ENCODE peak calls at places on chromosomes 7 and 10, in four cellular contexts. C is AG04450, I is spleen, Y is neural crest cell. N is an unnamed sample.

GRCh38 chr10:51510231-51510630 is 189.2 kb downstream of the CSTF2T start:
- DNase-seq in C (no peak), I (no peak), Y (no peak), N (no peak)

GRCh38 chr7:99083733-99084132 is 60.2 kb downstream of the SMURF1 start:
- DNase-seq in C (no peak), I (no peak), Y (no peak), N (no peak)

GRCh38 chr10:58064714-58065528 is 202.8 kb downstream of the IPMK start:
- DNase-seq in C (peak; percentile 10), I (no peak), Y (peak; percentile 34), N (no peak)

GRCh38 chr7:159056722-159057121 is 87.9 kb downstream of the VIPR2 start:
- DNase-seq in C (no peak), I (no peak), Y (no peak), N (no peak)

GRCh38 chr7:114921636-114922150 is at the start of gene MDFIC:
- DNase-seq in C (no peak), I (peak; percentile 75), Y (no peak), N (peak; percentile 46)

GRCh38 chr7:33669251-33669670 is 236.1 kb upstream of the BMPER start:
- DNase-seq in C (no peak), I (no peak), Y (no peak), N (no peak)

GRCh38 chr7:156487811-156488523 is 152.6 kb upstream of the RNF32 start:
- DNase-seq in C (no peak), I (no peak), Y (no peak), N (no peak)

GRCh38 chr10:45008524-45009161 is 7.9 kb downstream of the ZNF22 start:
- DNase-seq in C (peak; percentile 61), I (no peak), Y (peak; percentile 22), N (no peak)

GRCh38 chr7:27172823-27173411 is 1.2 kb downstream of the HOXA10 start:
- DNase-seq in C (no peak), I (peak; percentile 76), Y (no peak), N (peak; percentile 17)

GRCh38 chr7:404782-405488 is 114.7 kb downstream of the PDGFA start:
- DNase-seq in C (no peak), I (no peak), Y (no peak), N (peak; percentile 49)

GRCh38 chr7:139914861-139915300 is 85.8 kb downstream of the TBXAS1 start:
- DNase-seq in C (no peak), I (no peak), Y (no peak), N (no peak)

GRCh38 chr7:38318803-38319416 is 45.5 kb upstream of the TARP start:
- DNase-seq in C (peak; percentile 51), I (no peak), Y (no peak), N (no peak)

GRCh38 chr10:79155301-79156081 is 86.7 kb downstream of the ZMIZ1 start:
- DNase-seq in C (no peak), I (peak; percentile 86), Y (no peak), N (peak; percentile 54)

GRCh38 chr10:46520381-46520780 is 36.1 kb downstream of the GPRIN2 start:
- DNase-seq in C (no peak), I (peak; percentile 75), Y (no peak), N (peak; percentile 30)

GRCh38 chr7:122455108-122455507 is 150.6 kb upstream of the FEZF1 start:
- DNase-seq in C (no peak), I (no peak), Y (no peak), N (no peak)

GRCh38 chr10:63157845-63158624 is 24.9 kb downstream of the NRBF2 start:
- DNase-seq in C (peak; percentile 86), I (no peak), Y (peak; percentile 34), N (no peak)

GRCh38 chr10:29714096-29714874 is 79.5 kb upstream of the SVIL start:
- DNase-seq in C (peak; percentile 61), I (no peak), Y (no peak), N (no peak)

GRCh38 chr7:149422914-149423285 is 38.0 kb downstream of the ZNF777 start:
- DNase-seq in C (no peak), I (peak; percentile 92), Y (no peak), N (peak; percentile 90)

GRCh38 chr7:126483972-126484371 is 768.8 kb downstream of the GRM8 start:
- DNase-seq in C (no peak), I (no peak), Y (no peak), N (no peak)

GRCh38 chr10:126252884-126253612 is 135.2 kb downstream of the ADAM12 start:
- DNase-seq in C (peak; percentile 93), I (no peak), Y (no peak), N (no peak)

GRCh38 chr10:100531761-100532160 is 2.1 kb upstream of the NDUFB8 start:
- DNase-seq in C (no peak), I (no peak), Y (no peak), N (no peak)

GRCh38 chr7:84675633-84676034 is 481.0 kb upstream of the SEMA3A start:
- DNase-seq in C (no peak), I (no peak), Y (no peak), N (no peak)

GRCh38 chr7:100486753-100487446 is 3.2 kb downstream of the NYAP1 start:
- DNase-seq in C (no peak), I (peak; percentile 74), Y (no peak), N (peak; percentile 84)

GRCh38 chr7:11319491-11320274 is 346.0 kb downstream of the PHF14 start:
- DNase-seq in C (no peak), I (no peak), Y (no peak), N (no peak)

GRCh38 chr10:125154529-125154928 is 5.8 kb downstream of the CTBP2 start:
- DNase-seq in C (no peak), I (no peak), Y (no peak), N (no peak)

GRCh38 chr10:79044036-79044664 is 24.6 kb upstream of the ZMIZ1 start:
- DNase-seq in C (no peak), I (peak; percentile 58), Y (no peak), N (no peak)

GRCh38 chr7:157769016-157769869 is 432.4 kb downstream of the DNAJB6 start:
- DNase-seq in C (no peak), I (peak; percentile 68), Y (no peak), N (no peak)

GRCh38 chr7:31788445-31788844 is 101.4 kb downstream of the PPP1R17 start:
- DNase-seq in C (no peak), I (no peak), Y (no peak), N (no peak)

GRCh38 chr10:94349327-94349726 is 13.4 kb downstream of the NOC3L start:
- DNase-seq in C (no peak), I (no peak), Y (no peak), N (no peak)
- TF ChIP-seq CTCF in C (no peak), I (no peak), Y (no peak), N (no peak)

GRCh38 chr10:43437141-43437860 is 390 bp downstream of the ZNF487 start:
- DNase-seq in C (no peak), I (no peak), Y (no peak), N (no peak)
- TF ChIP-seq CTCF in C (no peak), I (no peak), Y (no peak), N (no peak)

GRCh38 chr10:1431229-1431628 is 306.1 kb downstream of the ADARB2 start:
- DNase-seq in C (no peak), I (no peak), Y (no peak), N (no peak)
- TF ChIP-seq CTCF in C (no peak), I (no peak), Y (no peak), N (no peak)

DNA sequence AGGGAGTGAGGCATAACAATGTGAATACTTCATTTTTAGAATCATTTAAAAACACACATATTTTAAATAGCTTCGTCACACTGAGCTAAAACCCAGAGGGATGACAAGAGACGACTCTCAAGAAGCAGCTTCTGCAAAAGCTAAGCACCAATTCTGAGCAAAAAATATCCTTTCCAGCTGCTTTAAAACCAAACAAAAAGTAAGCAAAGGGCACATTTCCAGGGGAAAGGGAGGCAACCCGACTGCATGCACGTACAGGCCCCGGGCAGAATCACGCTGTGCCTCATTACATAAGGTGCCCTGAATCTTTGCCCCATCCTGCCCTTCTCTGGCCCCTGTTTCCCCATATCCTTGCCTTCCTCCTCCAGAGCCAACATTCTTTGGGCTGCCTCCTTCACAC is 78.4 kb downstream of the DGKI start:
- DNase-seq in C (no peak), I (no peak), Y (no peak), N (no peak)
- TF ChIP-seq CTCF in C (no peak), I (no peak), Y (no peak), N (no peak)

GRCh38 chr10:72331575-72332422 is 22.9 kb downstream of the DNAJB12 start:
- DNase-seq in C (no peak), I (peak; percentile 99), Y (peak; percentile 77), N (peak; percentile 98)
- TF ChIP-seq CTCF in C (no peak), I (peak; percentile 91), Y (peak; percentile 52), N (peak; percentile 85)

GRCh38 chr10:96327462-96327861 is 23.2 kb downstream of the DNTT start:
- DNase-seq in C (no peak), I (no peak), Y (no peak), N (no peak)

GRCh38 chr10:96321822-96322221 is 17.6 kb downstream of the DNTT start:
- DNase-seq in C (no peak), I (no peak), Y (no peak), N (no peak)

GRCh38 chr10:96325719-96326373 is 21.6 kb downstream of the DNTT start:
- DNase-seq in C (no peak), I (no peak), Y (no peak), N (no peak)

GRCh38 chr10:96322275-96322674 is 18.0 kb downstream of the DNTT start:
- DNase-seq in C (no peak), I (no peak), Y (no peak), N (no peak)

DNA sequence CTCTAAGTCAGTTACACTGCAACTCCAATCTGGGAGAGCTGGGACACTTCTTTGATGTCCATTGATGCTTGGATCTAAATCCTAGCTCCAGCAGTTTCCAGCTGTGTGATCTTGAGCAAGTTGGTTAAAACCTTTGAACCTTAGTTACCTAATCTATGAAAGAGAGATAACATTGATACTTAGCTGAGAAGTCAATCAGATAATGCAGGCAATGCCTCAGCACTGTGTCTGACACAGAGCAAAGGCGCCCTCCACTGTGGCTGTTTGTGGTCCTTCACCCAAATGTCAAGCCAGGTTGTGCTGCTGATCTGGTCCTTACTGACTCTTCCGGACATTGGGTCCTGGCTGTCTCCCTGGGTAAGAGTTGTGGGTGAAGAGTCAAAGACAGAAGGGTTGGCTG is 20.2 kb downstream of the DNTT start:
- DNase-seq in C (no peak), I (no peak), Y (no peak), N (no peak)
- TF ChIP-seq CTCF in C (no peak), I (no peak), Y (no peak), N (no peak)

GRCh38 chr7:41046778-41047177 is 656.1 kb downstream of the INHBA start:
- DNase-seq in C (no peak), I (no peak), Y (no peak), N (no peak)
- TF ChIP-seq CTCF in C (no peak), I (no peak), Y (no peak), N (no peak)

DNA sequence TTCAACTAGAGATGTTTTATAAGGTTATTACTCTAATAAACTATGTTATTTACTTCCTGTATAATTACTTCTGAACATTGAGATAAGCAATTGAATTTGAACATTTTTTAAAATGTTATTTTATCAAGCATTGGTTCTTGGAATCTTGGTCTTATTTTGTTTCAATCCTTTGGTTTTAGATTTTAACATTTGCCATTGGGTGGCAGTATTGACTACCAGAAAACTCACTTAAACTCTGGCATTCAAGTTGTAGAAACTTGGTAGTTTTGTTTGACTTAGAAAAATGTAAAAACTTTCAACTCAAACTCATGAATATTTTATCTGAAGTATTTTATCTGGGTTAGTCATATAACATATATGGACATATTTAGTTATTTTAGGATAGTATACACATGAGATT is 48.1 kb downstream of the ATRNL1 start:
- DNase-seq in C (no peak), I (no peak), Y (no peak), N (no peak)
- TF ChIP-seq CTCF in C (peak; percentile 40), I (no peak), Y (peak; percentile 69), N (no peak)